ENCODE peak calls at places on chromosomes 11 and 22, in six cellular contexts. R is HCT116, J is H9, N is GM12878, X is neural progenitor cell, U is astrocyte. E is an unnamed sample. For H3K79me2, the result is how much of the 10 kb centered on the place peaks cover.

GRCh38 chr11:3786781-3787428 is 10.4 kb downstream of the NUP98 start:
- DNase-seq in R (no peak), J (no peak), N (no peak), X (no peak), U (peak), E (no peak)

GRCh38 chr11:131033151-131033651 is 116.9 kb upstream of the SNX19 start:
- DNase-seq in R (peak), J (peak), N (no peak), X (no peak), U (peak), E (no peak)

GRCh38 chr11:1393038-1393710 is 3.4 kb downstream of the BRSK2 start:
- DNase-seq in R (no peak), J (no peak), N (no peak), X (no peak), U (no peak), E (no peak)

GRCh38 chr11:3222941-3223905 is 4.6 kb upstream of the MRGPRG start:
- DNase-seq in R (no peak), J (peak), N (no peak), X (no peak), U (no peak), E (no peak)

GRCh38 chr11:89456681-89457080 is 34.5 kb downstream of the NOX4 start:
- DNase-seq in R (no peak), J (no peak), N (no peak), X (no peak), U (no peak), E (no peak)

GRCh38 chr22:39352301-39352867 is 2.6 kb downstream of the SYNGR1 start:
- DNase-seq in R (no peak), J (no peak), N (no peak), X (no peak), U (no peak), E (no peak)

GRCh38 chr11:69104856-69105395 is 50.8 kb upstream of the SMIM38 start:
- DNase-seq in R (no peak), J (no peak), N (no peak), X (no peak), U (no peak), E (no peak)

GRCh38 chr11:128575956-128576340 is 11.4 kb downstream of the ETS1 start:
- DNase-seq in R (no peak), J (no peak), N (no peak), X (no peak), U (peak), E (no peak)

GRCh38 chr11:60847281-60847680 is 5.4 kb downstream of the CCDC86 start:
- DNase-seq in R (no peak), J (no peak), N (no peak), X (no peak), U (no peak), E (no peak)

GRCh38 chr11:34480339-34480738 is 33.3 kb downstream of the ELF5 start:
- DNase-seq in R (no peak), J (no peak), N (no peak), X (no peak), U (peak), E (no peak)

GRCh38 chr11:73270089-73270854 is 1.9 kb upstream of the P2RY6 start:
- DNase-seq in R (no peak), J (peak), N (no peak), X (no peak), U (no peak), E (peak)

GRCh38 chr11:80980221-80980620 is 1539.4 kb upstream of the TENM4 start:
- DNase-seq in R (no peak), J (no peak), N (no peak), X (no peak), U (peak), E (no peak)

GRCh38 chr11:80155412-80156017 is 714.7 kb upstream of the TENM4 start:
- DNase-seq in R (no peak), J (no peak), N (no peak), X (peak), U (no peak), E (peak)

GRCh38 chr11:18347471-18348125 is 25.2 kb downstream of the GTF2H1 start:
- DNase-seq in R (no peak), J (no peak), N (no peak), X (no peak), U (peak), E (no peak)

GRCh38 chr22:43179151-43179910 is 7.6 kb downstream of the TTLL12 start:
- DNase-seq in R (no peak), J (no peak), N (no peak), X (no peak), U (no peak), E (no peak)

GRCh38 chr11:34940026-34940677 is 23.7 kb downstream of the PDHX start:
- DNase-seq in R (no peak), J (no peak), N (no peak), X (no peak), U (peak), E (peak)

GRCh38 chr22:41799486-41800347 is 762 bp upstream of the CCDC134 start:
- DNase-seq in R (no peak), J (peak), N (no peak), X (peak), U (no peak), E (no peak)

GRCh38 chr22:45553333-45554039 is 50.8 kb downstream of the FBLN1 start:
- DNase-seq in R (peak), J (peak), N (no peak), X (peak), U (peak), E (peak)

GRCh38 chr22:44337658-44338004 is 24.9 kb upstream of the SHISAL1 start:
- DNase-seq in R (no peak), J (peak), N (no peak), X (peak), U (peak), E (no peak)

GRCh38 chr11:126443120-126443519 is 87.6 kb downstream of the ST3GAL4 start:
- DNase-seq in R (no peak), J (no peak), N (no peak), X (peak), U (no peak), E (no peak)

GRCh38 chr11:92790376-92790775 is 179.1 kb upstream of the MTNR1B start:
- DNase-seq in R (no peak), J (no peak), N (no peak), X (no peak), U (no peak), E (no peak)

GRCh38 chr11:16924826-16925494 is 89.3 kb downstream of the PLEKHA7 start:
- DNase-seq in R (peak), J (peak), N (no peak), X (peak), U (peak), E (no peak)

GRCh38 chr22:22201185-22201924 is 43.2 kb upstream of the VPREB1 start:
- DNase-seq in R (no peak), J (peak), N (no peak), X (peak), U (no peak), E (peak)

GRCh38 chr22:49973018-49973965 is 12.7 kb downstream of the PIM3 start:
- DNase-seq in R (no peak), J (peak), N (no peak), X (no peak), U (peak), E (no peak)

GRCh38 chr11:11843233-11843632 is 1.5 kb downstream of the USP47 start:
- DNase-seq in R (no peak), J (no peak), N (no peak), X (peak), U (peak), E (peak)

GRCh38 chr11:35619030-35619753 is 932 bp downstream of the FJX1 start:
- DNase-seq in R (no peak), J (peak), N (no peak), X (peak), U (peak), E (no peak)

GRCh38 chr11:87039371-87039770 is 1.6 kb downstream of the TMEM135 start:
- DNase-seq in R (no peak), J (no peak), N (no peak), X (no peak), U (peak), E (no peak)
- H3K9ac ChIP-seq in R (no peak), J (no peak), N (no peak), X (no peak), U (no peak), E (peak)

DNA sequence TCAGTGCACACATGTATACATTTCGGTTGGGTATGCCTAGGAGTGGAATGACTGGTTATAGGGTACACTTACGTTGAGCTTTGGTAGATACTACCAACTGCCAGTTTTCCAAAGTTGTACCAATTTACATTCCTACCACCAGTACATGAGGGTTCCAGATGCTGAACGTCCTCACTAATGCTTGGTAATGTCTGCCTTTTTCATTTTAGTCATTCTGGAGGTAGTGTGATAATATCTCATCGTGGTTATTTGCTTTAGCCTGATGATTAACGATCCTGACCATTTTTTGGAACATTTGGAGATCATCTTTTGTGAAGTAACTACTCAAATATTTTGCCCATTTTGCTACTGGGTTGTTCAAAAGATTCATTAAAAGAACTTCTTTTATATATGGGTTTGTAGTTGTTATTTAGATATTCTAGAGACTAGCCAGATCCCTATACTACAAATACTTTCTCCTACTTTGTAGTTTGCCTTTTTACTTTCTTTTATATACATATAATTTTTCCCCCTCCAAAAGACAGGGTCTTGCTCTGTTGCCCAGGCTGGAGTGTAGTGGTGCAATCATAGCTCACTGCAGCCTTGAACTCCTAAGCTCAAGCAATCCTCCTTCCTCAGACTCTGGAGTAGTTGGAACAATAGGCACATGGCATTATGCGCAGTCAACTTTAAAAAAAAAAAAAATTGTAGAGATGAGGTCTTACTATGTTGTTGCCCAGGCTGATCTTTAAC is 62.1 kb downstream of the RBFOX2 start:
- DNase-seq in R (no peak), J (no peak), N (no peak), X (no peak), U (peak), E (no peak)
- H3K79me2 ChIP-seq in R (half or more), J (under half), N (under half), X (half or more), U (half or more), E (under half)

DNA sequence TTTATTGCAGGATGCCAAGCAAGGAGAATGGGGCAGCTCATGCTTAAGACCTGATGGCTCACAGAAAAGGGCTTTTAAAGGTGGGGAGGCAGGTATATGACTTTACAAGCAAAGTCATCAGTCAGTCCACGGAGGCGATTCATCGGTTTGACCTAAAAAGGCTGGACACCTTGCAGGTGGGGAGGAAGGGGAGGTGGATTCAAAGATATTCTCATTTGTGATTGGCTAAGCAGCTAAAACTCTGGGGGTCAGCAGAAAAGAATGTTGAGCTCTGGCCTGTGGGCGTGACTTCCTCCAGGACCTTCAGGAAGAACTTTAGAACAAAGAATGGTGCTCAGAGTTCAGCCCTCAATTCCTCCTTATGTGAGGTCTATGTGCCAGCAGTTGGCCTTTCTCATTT is 78.3 kb upstream of the LMO1 start:
- DNase-seq in R (no peak), J (no peak), N (no peak), X (no peak), U (no peak), E (no peak)
- H3K9ac ChIP-seq in R (no peak), J (no peak), N (no peak), X (no peak), U (no peak), E (no peak)

GRCh38 chr11:63670738-63671321 is 346 bp downstream of the ATL3 start:
- DNase-seq in R (no peak), J (peak), N (no peak), X (peak), U (no peak), E (peak)
- H3K79me2 ChIP-seq in R (under half), J (under half), N (half or more), X (under half), U (under half), E (half or more)

GRCh38 chr11:8934735-8935478 is 2.2 kb upstream of the C11orf16 start:
- DNase-seq in R (peak), J (no peak), N (no peak), X (no peak), U (peak), E (no peak)

GRCh38 chr11:8928981-8929615 is 3.6 kb downstream of the C11orf16 start:
- DNase-seq in R (no peak), J (no peak), N (no peak), X (no peak), U (peak), E (no peak)

GRCh38 chr11:8930456-8931175 is 2.1 kb downstream of the C11orf16 start:
- DNase-seq in R (no peak), J (no peak), N (no peak), X (no peak), U (no peak), E (no peak)

GRCh38 chr11:8933931-8934330 is 1.2 kb upstream of the C11orf16 start:
- DNase-seq in R (no peak), J (peak), N (no peak), X (peak), U (no peak), E (no peak)

DNA sequence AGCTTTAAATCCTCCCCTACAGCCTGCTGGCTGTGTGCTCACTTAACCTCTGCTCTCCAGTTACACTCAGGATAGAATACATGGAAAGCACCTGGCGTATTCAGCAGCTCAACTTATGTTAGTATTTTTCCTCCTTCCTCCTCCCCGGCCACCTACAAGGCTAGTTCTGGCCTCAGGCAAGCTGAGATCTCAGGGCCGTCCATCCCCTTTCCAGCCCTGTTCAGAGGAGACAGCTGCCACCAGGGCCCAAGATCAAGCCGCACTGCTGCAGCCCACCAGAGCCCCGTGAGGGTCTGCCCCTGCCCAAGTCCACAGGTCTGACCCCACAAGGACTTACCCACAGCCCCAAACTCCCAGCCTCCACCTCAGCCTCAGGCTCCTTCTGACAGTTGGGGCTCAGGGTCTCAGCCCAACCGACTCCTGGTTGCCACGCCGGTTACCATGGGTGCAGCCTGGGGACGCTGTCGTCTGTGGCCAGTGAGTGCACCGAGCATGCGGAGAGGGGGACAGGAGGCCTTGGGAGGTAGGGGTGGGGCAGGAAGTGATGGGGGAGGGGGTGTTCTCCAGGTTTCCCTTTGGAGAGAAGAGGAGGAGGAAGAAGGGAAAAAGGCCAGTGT is at the start of gene C11orf16:
- DNase-seq in R (no peak), J (peak), N (no peak), X (no peak), U (no peak), E (no peak)
- H3K9ac ChIP-seq in R (no peak), J (no peak), N (no peak), X (no peak), U (no peak), E (no peak)

DNA sequence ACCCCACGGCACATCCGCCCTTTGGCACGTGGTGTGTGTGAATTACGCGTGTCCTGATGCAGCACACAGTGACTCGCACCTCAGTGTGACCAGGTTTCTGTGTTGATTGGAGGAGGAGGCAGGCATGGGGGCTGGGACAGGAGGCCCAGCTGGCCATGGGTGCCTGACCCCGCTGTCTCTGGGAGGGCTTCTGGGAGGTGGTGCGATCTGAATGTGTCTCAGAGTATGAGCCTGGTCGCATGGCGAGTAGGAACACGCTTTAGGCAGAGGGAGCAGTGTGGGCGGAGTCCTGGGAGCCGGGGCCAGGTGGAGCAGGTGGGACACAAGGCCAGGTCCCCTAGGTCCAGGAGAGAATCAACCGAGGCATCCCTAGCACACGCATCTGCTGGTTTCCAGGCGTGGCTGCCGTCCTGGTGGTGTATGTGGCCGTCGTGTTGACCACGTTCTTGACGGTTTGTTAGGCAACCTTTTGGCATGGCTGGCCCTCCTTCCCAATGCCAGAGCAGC is 5.7 kb downstream of the GRAMD4 start:
- DNase-seq in R (no peak), J (no peak), N (no peak), X (no peak), U (no peak), E (no peak)
- H3K79me2 ChIP-seq in R (under half), J (under half), N (under half), X (under half), U (under half), E (under half)